ENCODE peak calls at places on chromosomes 5 and 9, in four cellular contexts. H is astrocyte, O is GM23248, D is endothelial cell of umbilical vein. F is an unnamed sample.

GRCh38 chr5:159971514-159971913 is 37.4 kb upstream of the TTC1 start:
- DNase-seq in H (no peak), O (no peak), D (no peak), F (no peak)

GRCh38 chr9:1231998-1232919 is 182.1 kb downstream of the DMRT2 start:
- DNase-seq in H (peak; percentile 18), O (peak; percentile 93), D (no peak), F (no peak)

GRCh38 chr9:6645153-6646027 is at the start of gene GLDC:
- DNase-seq in H (no peak), O (no peak), D (peak; percentile 31), F (peak; percentile 7)

GRCh38 chr9:76580188-76580587 is 121.2 kb downstream of the GCNT1 start:
- DNase-seq in H (no peak), O (no peak), D (no peak), F (no peak)

GRCh38 chr5:53874409-53874808 is 314.0 kb downstream of the NDUFS4 start:
- DNase-seq in H (no peak), O (peak; percentile 53), D (no peak), F (no peak)

GRCh38 chr5:125065736-125066135 is 319.3 kb upstream of the ZNF608 start:
- DNase-seq in H (peak; percentile 34), O (no peak), D (no peak), F (no peak)

GRCh38 chr5:6632324-6632930 is 417 bp downstream of the NSUN2 start:
- DNase-seq in H (no peak), O (peak; percentile 76), D (no peak), F (no peak)

GRCh38 chr9:117616436-117616835 is 87.8 kb upstream of the TLR4 start:
- DNase-seq in H (no peak), O (no peak), D (no peak), F (no peak)

GRCh38 chr5:164256954-164257353 is 751.5 kb downstream of the MAT2B start:
- DNase-seq in H (no peak), O (no peak), D (no peak), F (no peak)

GRCh38 chr5:88680253-88681132 is 202.5 kb downstream of the MEF2C start:
- DNase-seq in H (no peak), O (peak; percentile 74), D (peak; percentile 37), F (no peak)

GRCh38 chr9:20904995-20905394 is 126.4 kb downstream of the HACD4 start:
- DNase-seq in H (no peak), O (no peak), D (no peak), F (no peak)

GRCh38 chr9:20989923-20990341 is 41.5 kb downstream of the HACD4 start:
- DNase-seq in H (peak; percentile 8), O (no peak), D (no peak), F (no peak)

GRCh38 chr5:141779642-141780041 is 97.6 kb upstream of the ARAP3 start:
- DNase-seq in H (peak; percentile 75), O (peak; percentile 55), D (no peak), F (no peak)

GRCh38 chr5:57366744-57367143 is 115.9 kb downstream of the ACTBL2 start:
- DNase-seq in H (peak; percentile 57), O (peak; percentile 64), D (no peak), F (no peak)

GRCh38 chr5:111556504-111556903 is 44.2 kb upstream of the STARD4 start:
- DNase-seq in H (no peak), O (no peak), D (peak; percentile 46), F (no peak)

GRCh38 chr5:92527311-92528078 is 1053.5 kb downstream of the NR2F1-AS1 start:
- DNase-seq in H (peak; percentile 36), O (peak; percentile 72), D (no peak), F (no peak)

GRCh38 chr5:675876-676698 is 17.1 kb downstream of the TPPP start:
- DNase-seq in H (no peak), O (no peak), D (no peak), F (no peak)

GRCh38 chr9:22342489-22343217 is 104.0 kb upstream of the DMRTA1 start:
- DNase-seq in H (peak; percentile 75), O (peak; percentile 22), D (peak; percentile 4), F (no peak)

GRCh38 chr5:179162351-179163235 is 102.4 kb downstream of the ZNF354C start:
- DNase-seq in H (no peak), O (no peak), D (no peak), F (no peak)

GRCh38 chr9:14585730-14586473 is 107.3 kb downstream of the ZDHHC21 start:
- DNase-seq in H (no peak), O (no peak), D (no peak), F (no peak)

GRCh38 chr9:81113408-81114124 is 575.8 kb downstream of the TLE1 start:
- DNase-seq in H (peak; percentile 46), O (no peak), D (no peak), F (no peak)

GRCh38 chr9:129109504-129109903 is 1.1 kb downstream of the CRAT start:
- DNase-seq in H (no peak), O (peak; percentile 84), D (no peak), F (no peak)

GRCh38 chr5:14664270-14665109 is at the start of gene OTULIN:
- DNase-seq in H (peak; percentile 67), O (peak; percentile 95), D (peak; percentile 93), F (peak; percentile 45)

GRCh38 chr9:134968011-134968822 is 50.5 kb upstream of the FCN1 start:
- DNase-seq in H (peak; percentile 10), O (no peak), D (no peak), F (no peak)

F was measured in pulmonary artery endothelial cell.